ENCODE peak calls at places on chromosomes 3 and 15, in seven cellular contexts. One of them, this sample, is unnamed.

GRCh38 chr15:39396979-39397615 is 183.8 kb upstream of the THBS1 start:
- DNase-seq in H9: no peak
- DNase-seq in mesendoderm: no peak
- DNase-seq in trophoblast cell: peak
- DNase-seq in mesenchymal stem cell: no peak
- DNase-seq in H1: no peak
- DNase-seq in IMR-90: no peak
- DNase-seq in this sample: no peak

GRCh38 chr3:87270908-87271727 is 5.3 kb downstream of the POU1F1 start:
- DNase-seq in IMR-90: no peak
- DNase-seq in trophoblast cell: no peak
- DNase-seq in H1: no peak
- DNase-seq in mesenchymal stem cell: no peak
- DNase-seq in mesendoderm: no peak
- DNase-seq in H9: no peak
- DNase-seq in this sample: no peak

GRCh38 chr3:53221827-53222182 is 34.0 kb downstream of the TKT start:
- DNase-seq in mesenchymal stem cell: no peak
- DNase-seq in IMR-90: no peak
- DNase-seq in mesendoderm: no peak
- DNase-seq in H1: no peak
- DNase-seq in H9: no peak
- DNase-seq in trophoblast cell: no peak
- DNase-seq in this sample: no peak

GRCh38 chr3:79314547-79314946 is 453.3 kb downstream of the ROBO1 start:
- DNase-seq in trophoblast cell: peak
- DNase-seq in mesendoderm: no peak
- DNase-seq in H1: no peak
- DNase-seq in H9: no peak
- DNase-seq in IMR-90: no peak
- DNase-seq in mesenchymal stem cell: no peak
- DNase-seq in this sample: no peak

GRCh38 chr3:172125963-172126403 is 86.6 kb downstream of the FNDC3B start:
- DNase-seq in mesendoderm: no peak
- DNase-seq in trophoblast cell: peak
- DNase-seq in H9: no peak
- DNase-seq in mesenchymal stem cell: peak
- DNase-seq in H1: no peak
- DNase-seq in IMR-90: peak
- DNase-seq in this sample: no peak

GRCh38 chr3:61772439-61772838 is 211.1 kb downstream of the PTPRG start:
- DNase-seq in IMR-90: peak
- DNase-seq in mesendoderm: no peak
- DNase-seq in H1: no peak
- DNase-seq in H9: no peak
- DNase-seq in mesenchymal stem cell: no peak
- DNase-seq in trophoblast cell: no peak
- DNase-seq in this sample: no peak

GRCh38 chr3:27883266-27883665 is 161.1 kb upstream of the EOMES start:
- DNase-seq in H9: no peak
- DNase-seq in mesenchymal stem cell: no peak
- DNase-seq in mesendoderm: peak
- DNase-seq in trophoblast cell: no peak
- DNase-seq in IMR-90: no peak
- DNase-seq in H1: no peak
- DNase-seq in this sample: no peak

GRCh38 chr15:64681424-64682024 is 93.9 kb downstream of the RBPMS2 start:
- DNase-seq in mesendoderm: peak
- DNase-seq in trophoblast cell: peak
- DNase-seq in H1: no peak
- DNase-seq in H9: peak
- DNase-seq in IMR-90: peak
- DNase-seq in mesenchymal stem cell: peak
- DNase-seq in this sample: peak

GRCh38 chr15:96339662-96340347 is 9.3 kb downstream of the NR2F2 start:
- DNase-seq in mesenchymal stem cell: peak
- DNase-seq in IMR-90: no peak
- DNase-seq in mesendoderm: no peak
- DNase-seq in H1: no peak
- DNase-seq in H9: no peak
- DNase-seq in trophoblast cell: no peak
- DNase-seq in this sample: no peak

GRCh38 chr15:20361091-20361490 is 180.5 kb downstream of the GOLGA6L6 start:
- DNase-seq in IMR-90: no peak
- DNase-seq in mesenchymal stem cell: no peak
- DNase-seq in H9: no peak
- DNase-seq in trophoblast cell: no peak
- DNase-seq in mesendoderm: no peak
- DNase-seq in H1: no peak
- DNase-seq in this sample: no peak

GRCh38 chr3:21920431-21920830 is 169.4 kb upstream of the ZNF385D start:
- DNase-seq in H1: no peak
- DNase-seq in IMR-90: peak
- DNase-seq in mesenchymal stem cell: peak
- DNase-seq in mesendoderm: peak
- DNase-seq in H9: no peak
- DNase-seq in trophoblast cell: peak
- DNase-seq in this sample: no peak

GRCh38 chr3:53202331-53203015 is 41.5 kb downstream of the PRKCD start:
- DNase-seq in IMR-90: no peak
- DNase-seq in mesenchymal stem cell: no peak
- DNase-seq in H9: no peak
- DNase-seq in trophoblast cell: no peak
- DNase-seq in mesendoderm: no peak
- DNase-seq in H1: no peak
- DNase-seq in this sample: no peak

GRCh38 chr3:42473083-42473932 is 29.1 kb upstream of the VIPR1 start:
- DNase-seq in H9: no peak
- DNase-seq in IMR-90: peak
- DNase-seq in mesendoderm: no peak
- DNase-seq in trophoblast cell: peak
- DNase-seq in H1: no peak
- DNase-seq in mesenchymal stem cell: peak
- DNase-seq in this sample: no peak

GRCh38 chr15:82936966-82937647 is 15.4 kb downstream of the HOMER2 start:
- DNase-seq in trophoblast cell: peak
- DNase-seq in mesenchymal stem cell: no peak
- DNase-seq in IMR-90: peak
- DNase-seq in mesendoderm: no peak
- DNase-seq in H1: no peak
- DNase-seq in H9: no peak
- DNase-seq in this sample: no peak

GRCh38 chr3:185153170-185153733 is 392 bp upstream of the C3orf70 start:
- DNase-seq in H9: peak
- DNase-seq in mesenchymal stem cell: peak
- DNase-seq in trophoblast cell: no peak
- DNase-seq in H1: peak
- DNase-seq in mesendoderm: peak
- DNase-seq in IMR-90: no peak
- DNase-seq in this sample: peak

GRCh38 chr3:149288655-149289054 is 44.8 kb downstream of the TM4SF18 start:
- DNase-seq in IMR-90: no peak
- DNase-seq in H1: no peak
- DNase-seq in trophoblast cell: no peak
- DNase-seq in mesenchymal stem cell: no peak
- DNase-seq in H9: no peak
- DNase-seq in mesendoderm: no peak
- DNase-seq in this sample: no peak

GRCh38 chr3:178226094-178226493 is 310.1 kb upstream of the KCNMB2 start:
- DNase-seq in mesenchymal stem cell: no peak
- DNase-seq in H1: no peak
- DNase-seq in mesendoderm: no peak
- DNase-seq in trophoblast cell: no peak
- DNase-seq in H9: no peak
- DNase-seq in IMR-90: no peak
- DNase-seq in this sample: no peak
- H3K18ac ChIP-seq in mesenchymal stem cell: no peak
- H3K18ac ChIP-seq in H1: no peak
- H3K18ac ChIP-seq in mesendoderm: no peak
- H3K18ac ChIP-seq in trophoblast cell: no peak
- H3K18ac ChIP-seq in H9: no peak
- H3K18ac ChIP-seq in IMR-90: no peak
- H3K18ac ChIP-seq in this sample: no peak

GRCh38 chr15:26640601-26641000 is 132.3 kb downstream of the GABRB3 start:
- DNase-seq in mesendoderm: no peak
- DNase-seq in H1: no peak
- DNase-seq in mesenchymal stem cell: no peak
- DNase-seq in IMR-90: no peak
- DNase-seq in H9: no peak
- DNase-seq in trophoblast cell: no peak
- DNase-seq in this sample: no peak

GRCh38 chr15:26644948-26645347 is 127.9 kb downstream of the GABRB3 start:
- DNase-seq in trophoblast cell: no peak
- DNase-seq in H1: no peak
- DNase-seq in H9: no peak
- DNase-seq in mesendoderm: no peak
- DNase-seq in mesenchymal stem cell: no peak
- DNase-seq in IMR-90: no peak
- DNase-seq in this sample: no peak

GRCh38 chr15:26639976-26640375 is 132.9 kb downstream of the GABRB3 start:
- DNase-seq in mesendoderm: no peak
- DNase-seq in H1: no peak
- DNase-seq in H9: no peak
- DNase-seq in trophoblast cell: no peak
- DNase-seq in mesenchymal stem cell: no peak
- DNase-seq in IMR-90: no peak
- DNase-seq in this sample: no peak

GRCh38 chr15:26641144-26641543 is 131.7 kb downstream of the GABRB3 start:
- DNase-seq in mesenchymal stem cell: no peak
- DNase-seq in IMR-90: no peak
- DNase-seq in trophoblast cell: no peak
- DNase-seq in H9: no peak
- DNase-seq in mesendoderm: no peak
- DNase-seq in H1: no peak
- DNase-seq in this sample: no peak
- H3K18ac ChIP-seq in mesenchymal stem cell: no peak
- H3K18ac ChIP-seq in IMR-90: no peak
- H3K18ac ChIP-seq in trophoblast cell: no peak
- H3K18ac ChIP-seq in H9: no peak
- H3K18ac ChIP-seq in mesendoderm: no peak
- H3K18ac ChIP-seq in H1: no peak
- H3K18ac ChIP-seq in this sample: no peak

GRCh38 chr3:111884411-111885018 is 25.4 kb downstream of the PHLDB2 start:
- DNase-seq in IMR-90: no peak
- DNase-seq in trophoblast cell: peak
- DNase-seq in mesenchymal stem cell: no peak
- DNase-seq in mesendoderm: no peak
- DNase-seq in H9: no peak
- DNase-seq in H1: no peak
- DNase-seq in this sample: no peak

GRCh38 chr3:111881480-111881879 is 22.4 kb downstream of the PHLDB2 start:
- DNase-seq in trophoblast cell: no peak
- DNase-seq in mesenchymal stem cell: no peak
- DNase-seq in H1: no peak
- DNase-seq in H9: no peak
- DNase-seq in mesendoderm: no peak
- DNase-seq in IMR-90: no peak
- DNase-seq in this sample: no peak

GRCh38 chr3:111885578-111885977 is 26.5 kb downstream of the PHLDB2 start:
- DNase-seq in IMR-90: no peak
- DNase-seq in H9: no peak
- DNase-seq in trophoblast cell: no peak
- DNase-seq in mesendoderm: no peak
- DNase-seq in H1: no peak
- DNase-seq in mesenchymal stem cell: no peak
- DNase-seq in this sample: no peak

GRCh38 chr3:111882194-111882593 is 23.1 kb downstream of the PHLDB2 start:
- DNase-seq in H1: no peak
- DNase-seq in trophoblast cell: no peak
- DNase-seq in mesenchymal stem cell: no peak
- DNase-seq in mesendoderm: no peak
- DNase-seq in H9: no peak
- DNase-seq in IMR-90: no peak
- DNase-seq in this sample: no peak

DNA sequence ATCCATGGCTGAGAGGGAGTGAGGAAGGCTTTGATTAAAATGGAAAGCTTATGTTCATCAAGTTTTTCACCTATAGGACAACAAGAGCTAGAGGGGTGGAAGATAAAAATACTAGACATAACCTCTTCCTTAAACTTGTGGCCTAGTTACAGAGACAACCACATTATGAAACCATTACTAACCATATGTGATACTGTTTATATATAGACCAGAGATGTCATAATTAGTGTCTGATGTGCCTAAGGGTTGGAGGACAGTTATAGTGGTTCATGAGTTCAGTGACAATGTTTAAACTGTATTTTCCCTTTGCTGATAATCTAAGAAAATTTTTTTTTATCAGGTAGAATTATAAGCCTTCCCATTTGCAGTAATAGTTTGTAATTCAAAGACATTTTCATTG is 23.7 kb downstream of the PHLDB2 start:
- DNase-seq in mesenchymal stem cell: no peak
- DNase-seq in trophoblast cell: no peak
- DNase-seq in H9: no peak
- DNase-seq in H1: no peak
- DNase-seq in IMR-90: no peak
- DNase-seq in mesendoderm: no peak
- DNase-seq in this sample: no peak
- H3K18ac ChIP-seq in mesenchymal stem cell: no peak
- H3K18ac ChIP-seq in trophoblast cell: no peak
- H3K18ac ChIP-seq in H9: no peak
- H3K18ac ChIP-seq in H1: no peak
- H3K18ac ChIP-seq in IMR-90: no peak
- H3K18ac ChIP-seq in mesendoderm: no peak
- H3K18ac ChIP-seq in this sample: no peak

GRCh38 chr15:80712956-80713355 is 17.8 kb downstream of the ABHD17C start:
- DNase-seq in IMR-90: peak
- DNase-seq in mesendoderm: no peak
- DNase-seq in H1: no peak
- DNase-seq in trophoblast cell: peak
- DNase-seq in mesenchymal stem cell: no peak
- DNase-seq in H9: no peak
- DNase-seq in this sample: no peak

GRCh38 chr15:80711886-80712285 is 16.8 kb downstream of the ABHD17C start:
- DNase-seq in mesendoderm: no peak
- DNase-seq in IMR-90: no peak
- DNase-seq in trophoblast cell: peak
- DNase-seq in H1: no peak
- DNase-seq in H9: no peak
- DNase-seq in mesenchymal stem cell: no peak
- DNase-seq in this sample: no peak

GRCh38 chr15:80710635-80711553 is 15.8 kb downstream of the ABHD17C start:
- DNase-seq in mesenchymal stem cell: peak
- DNase-seq in IMR-90: peak
- DNase-seq in H9: no peak
- DNase-seq in mesendoderm: no peak
- DNase-seq in trophoblast cell: no peak
- DNase-seq in H1: no peak
- DNase-seq in this sample: no peak

GRCh38 chr15:80706161-80706560 is 11.1 kb downstream of the ABHD17C start:
- DNase-seq in trophoblast cell: no peak
- DNase-seq in H1: no peak
- DNase-seq in mesenchymal stem cell: no peak
- DNase-seq in IMR-90: no peak
- DNase-seq in mesendoderm: no peak
- DNase-seq in H9: no peak
- DNase-seq in this sample: no peak

DNA sequence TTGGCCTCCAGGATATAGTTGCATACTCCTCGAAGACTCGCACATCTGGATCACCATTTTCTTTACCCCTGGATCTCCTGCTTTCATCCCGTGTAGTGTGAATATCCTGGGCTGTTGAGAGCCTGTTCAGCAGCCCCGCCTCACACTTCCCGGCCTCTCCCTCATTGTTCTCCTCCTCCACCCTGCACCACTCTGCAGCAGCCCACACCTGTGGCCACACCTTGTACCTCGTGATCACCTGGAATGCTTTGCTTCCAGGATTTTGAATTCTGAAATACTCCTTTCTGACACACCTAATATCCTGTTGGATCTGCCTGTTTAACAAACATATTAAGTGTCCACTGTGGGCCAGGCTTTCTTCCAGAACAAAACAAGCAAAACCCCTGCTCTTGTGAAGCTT is 14.4 kb downstream of the ABHD17C start:
- DNase-seq in H9: no peak
- DNase-seq in trophoblast cell: peak
- DNase-seq in mesendoderm: no peak
- DNase-seq in IMR-90: no peak
- DNase-seq in mesenchymal stem cell: no peak
- DNase-seq in H1: no peak
- DNase-seq in this sample: no peak
- H3K18ac ChIP-seq in H9: no peak
- H3K18ac ChIP-seq in trophoblast cell: no peak
- H3K18ac ChIP-seq in mesendoderm: no peak
- H3K18ac ChIP-seq in IMR-90: no peak
- H3K18ac ChIP-seq in mesenchymal stem cell: no peak
- H3K18ac ChIP-seq in H1: no peak
- H3K18ac ChIP-seq in this sample: no peak